ENCODE peak calls at places on chromosomes 6 and 20, in nine cellular contexts. I is CD8-positive, alpha-beta memory T cell; R is PC-3; T is heart right ventricle; X is cardiac muscle cell; U is pancreas; K is CD4-positive, CD25-positive, alpha-beta regulatory T cell; J is aorta; M is spleen. G is an unnamed sample.
A peak's percentile ranks its signal among the peaks of the same experiment; 100 is the strongest.

GRCh38 chr6:14192186-14192788 is 74.7 kb downstream of the CD83 start:
- DNase-seq in I (no peak), R (peak; percentile 16), T (no peak), X (peak; percentile 24), U (no peak), K (no peak), J (no peak), M (no peak), G (no peak)

GRCh38 chr6:163490826-163491577 is 76.5 kb downstream of the QKI start:
- DNase-seq in I (no peak), R (peak; percentile 77), T (peak; percentile 40), X (peak; percentile 71), U (peak; percentile 71), K (peak; percentile 8), J (peak; percentile 74), M (peak; percentile 71), G (no peak)

GRCh38 chr20:24384865-24385264 is 84.6 kb upstream of the SYNDIG1 start:
- DNase-seq in I (no peak), R (no peak), T (no peak), X (no peak), U (no peak), K (no peak), J (no peak), M (no peak), G (no peak)

GRCh38 chr6:111938710-111939109 is 65.5 kb upstream of the FYN start:
- DNase-seq in I (no peak), R (peak; percentile 26), T (no peak), X (peak; percentile 32), U (no peak), K (no peak), J (no peak), M (no peak), G (no peak)

GRCh38 chr6:118869894-118870665 is 23.9 kb upstream of the ASF1A start:
- DNase-seq in I (no peak), R (no peak), T (no peak), X (peak; percentile 69), U (no peak), K (no peak), J (no peak), M (no peak), G (no peak)

GRCh38 chr6:10529231-10529801 is 8.2 kb downstream of the GCNT2 start:
- DNase-seq in I (no peak), R (peak; percentile 60), T (no peak), X (no peak), U (peak; percentile 35), K (no peak), J (no peak), M (no peak), G (no peak)

GRCh38 chr20:15756001-15756400 is 817.2 kb downstream of the KIF16B start:
- DNase-seq in I (no peak), R (no peak), T (no peak), X (no peak), U (no peak), K (no peak), J (no peak), M (no peak), G (no peak)

GRCh38 chr20:24948939-24949679 is at the start of gene CST7:
- DNase-seq in I (peak; percentile 96), R (peak; percentile 38), T (peak; percentile 39), X (peak; percentile 6), U (no peak), K (peak; percentile 65), J (no peak), M (peak; percentile 96), G (no peak)

GRCh38 chr6:69693749-69694148 is 103.1 kb downstream of the LMBRD1 start:
- DNase-seq in I (no peak), R (no peak), T (no peak), X (peak; percentile 6), U (no peak), K (no peak), J (no peak), M (no peak), G (no peak)

GRCh38 chr6:36139431-36139830 is 9.1 kb downstream of the MAPK13 start:
- DNase-seq in I (no peak), R (no peak), T (no peak), X (peak; percentile 48), U (no peak), K (no peak), J (no peak), M (no peak), G (no peak)

GRCh38 chr6:38796850-38797249 is 81.7 kb downstream of the DNAH8 start:
- DNase-seq in I (no peak), R (peak; percentile 73), T (no peak), X (no peak), U (no peak), K (no peak), J (no peak), M (no peak), G (no peak)

GRCh38 chr6:119077643-119078448 is 618 bp downstream of the FAM184A start:
- DNase-seq in I (peak; percentile 63), R (peak; percentile 67), T (peak; percentile 24), X (peak; percentile 15), U (peak; percentile 52), K (peak; percentile 44), J (peak; percentile 77), M (peak; percentile 85), G (peak; percentile 19)

GRCh38 chr20:58236612-58237317 is 8.3 kb upstream of the ANKRD60 start:
- DNase-seq in I (peak; percentile 79), R (peak; percentile 90), T (peak; percentile 77), X (peak; percentile 71), U (peak; percentile 73), K (peak; percentile 72), J (peak; percentile 93), M (peak; percentile 94), G (peak; percentile 26)
- H3K27ac ChIP-seq in I (peak overlapping the region; percentile 33), R (peak overlapping the region; percentile 40), T (no peak overlapping the region), X (no peak overlapping the region), U (no peak overlapping the region), K (peak overlapping the region; percentile 78), J (no peak overlapping the region), M (peak overlapping the region; percentile 62), G (no peak overlapping the region)

GRCh38 chr6:91303326-91303725 is 716.5 kb upstream of the MAP3K7 start:
- DNase-seq in I (no peak), R (no peak), T (no peak), X (no peak), U (no peak), K (no peak), J (peak; percentile 63), M (peak; percentile 64), G (no peak)

GRCh38 chr6:91299544-91300491 is 712.9 kb upstream of the MAP3K7 start:
- DNase-seq in I (no peak), R (peak; percentile 9), T (no peak), X (peak; percentile 1), U (no peak), K (no peak), J (no peak), M (no peak), G (no peak)

GRCh38 chr6:91304506-91304905 is 717.6 kb upstream of the MAP3K7 start:
- DNase-seq in I (no peak), R (no peak), T (no peak), X (no peak), U (no peak), K (no peak), J (no peak), M (no peak), G (no peak)

DNA sequence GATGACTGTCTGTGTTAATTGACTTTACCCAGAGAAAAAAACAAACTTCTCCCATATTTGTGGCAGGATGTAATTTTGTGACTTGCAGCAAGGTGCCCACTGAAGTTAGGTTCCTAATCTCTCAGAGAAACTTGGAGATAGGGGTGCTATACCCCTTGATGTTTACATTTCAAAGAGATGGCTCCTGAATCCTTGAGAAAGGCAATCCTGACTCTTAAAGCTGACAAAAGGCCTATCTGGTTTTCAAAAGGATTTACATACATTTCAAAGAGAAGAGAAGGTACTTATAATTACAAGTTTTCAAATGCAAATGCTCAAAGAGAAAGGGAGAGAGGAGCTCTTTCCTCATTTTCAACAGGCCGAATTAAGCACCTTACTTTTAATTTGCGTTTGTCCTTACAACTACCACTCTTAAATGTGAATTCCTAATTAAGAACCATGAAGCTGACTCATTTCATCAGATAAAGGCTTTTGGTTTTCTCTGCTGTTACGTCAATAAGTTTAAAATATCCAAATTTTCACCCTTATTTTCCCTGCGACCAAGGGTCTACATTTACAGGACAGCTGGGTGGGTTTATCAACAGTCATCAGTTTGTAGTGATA is 711.8 kb upstream of the MAP3K7 start:
- DNase-seq in I (no peak), R (no peak), T (no peak), X (no peak), U (no peak), K (no peak), J (no peak), M (no peak), G (no peak)
- H3K27ac ChIP-seq in I (no peak overlapping the region), R (no peak overlapping the region), T (peak overlapping the region; percentile 26), X (no peak overlapping the region), U (no peak overlapping the region), K (no peak overlapping the region), J (no peak overlapping the region), M (no peak overlapping the region), G (no peak overlapping the region)

DNA sequence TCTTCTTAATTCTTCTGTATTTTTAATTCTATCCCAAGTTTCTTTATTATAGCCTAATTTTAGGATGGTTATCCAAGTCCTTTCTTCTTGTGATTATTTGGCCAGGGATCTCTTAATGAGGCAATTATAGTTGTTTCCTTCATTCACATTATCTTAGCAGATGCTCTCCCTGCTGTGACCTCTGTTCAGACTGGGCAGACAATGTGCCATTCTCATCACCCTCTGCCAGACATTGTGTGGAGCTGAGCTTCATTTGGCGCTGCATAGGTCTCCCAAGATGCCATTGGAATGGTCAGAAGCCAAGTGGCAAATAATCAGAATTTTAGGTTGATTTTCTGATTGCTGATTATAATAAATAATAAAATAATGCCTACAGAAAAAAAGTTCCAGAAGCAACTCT is 79.5 kb downstream of the LIN28B start:
- DNase-seq in I (no peak), R (no peak), T (no peak), X (no peak), U (no peak), K (no peak), J (no peak), M (no peak), G (no peak)
- H3K27ac ChIP-seq in I (no peak overlapping the region), R (no peak overlapping the region), T (no peak overlapping the region), X (peak overlapping the region; percentile 34), U (no peak overlapping the region), K (no peak overlapping the region), J (no peak overlapping the region), M (no peak overlapping the region), G (no peak overlapping the region)

GRCh38 chr6:47478233-47479155 is 905 bp downstream of the CD2AP start:
- DNase-seq in I (no peak), R (peak; percentile 34), T (no peak), X (peak; percentile 35), U (no peak), K (no peak), J (no peak), M (no peak), G (no peak)

GRCh38 chr6:47481806-47482205 is 4.2 kb downstream of the CD2AP start:
- DNase-seq in I (no peak), R (no peak), T (no peak), X (no peak), U (no peak), K (no peak), J (no peak), M (no peak), G (no peak)

GRCh38 chr6:47477497-47478232 is at the start of gene CD2AP:
- DNase-seq in I (peak; percentile 96), R (peak; percentile 82), T (peak; percentile 86), X (peak; percentile 83), U (peak; percentile 89), K (peak; percentile 90), J (peak; percentile 95), M (peak; percentile 97), G (peak; percentile 53)

GRCh38 chr6:47479156-47479541 is 1.6 kb downstream of the CD2AP start:
- DNase-seq in I (no peak), R (peak; percentile 19), T (no peak), X (peak; percentile 21), U (no peak), K (no peak), J (no peak), M (no peak), G (no peak)

GRCh38 chr6:47479874-47480273 is 2.3 kb downstream of the CD2AP start:
- DNase-seq in I (no peak), R (no peak), T (no peak), X (no peak), U (no peak), K (no peak), J (no peak), M (no peak), G (no peak)
- H3K27ac ChIP-seq in I (peak overlapping the region; percentile 96), R (no peak overlapping the region), T (no peak overlapping the region), X (peak overlapping the region; percentile 90), U (no peak overlapping the region), K (no peak overlapping the region), J (no peak overlapping the region), M (no peak overlapping the region), G (no peak overlapping the region)